ENCODE peak calls at places on chromosomes 13 and 19, in five cellular contexts. U, X, N, T and I are unnamed samples.

GRCh38 chr13:99322297-99323103 is 15.3 kb upstream of the GPR183 start:
- DNase-seq in U (no peak), N (peak; percentile 83), X (no peak), T (peak; percentile 60), I (peak; percentile 27)

GRCh38 chr19:10871711-10872550 is 578 bp downstream of the CARM1 start:
- DNase-seq in T (no peak), N (no peak), X (peak; percentile 72), U (peak; percentile 63), I (no peak)

GRCh38 chr13:102089177-102089576 is 312.7 kb downstream of the FGF14 start:
- DNase-seq in X (no peak), N (peak; percentile 3), T (no peak), U (no peak), I (no peak)

GRCh38 chr13:25406377-25406776 is 34.6 kb downstream of the ATP8A2 start:
- DNase-seq in N (no peak), X (no peak), U (no peak), T (no peak), I (peak; percentile 14)

GRCh38 chr19:1206063-1206732 is 620 bp downstream of the STK11 start:
- DNase-seq in U (no peak), X (no peak), T (no peak), N (no peak), I (no peak)

GRCh38 chr13:33174980-33175379 is 110.6 kb downstream of the STARD13 start:
- DNase-seq in T (no peak), X (no peak), N (peak; percentile 70), U (no peak), I (no peak)

GRCh38 chr13:37647038-37647650 is 48.6 kb upstream of the POSTN start:
- DNase-seq in N (no peak), U (no peak), X (no peak), T (peak; percentile 36), I (no peak)

GRCh38 chr19:49437231-49437630 is 4.1 kb downstream of the SLC17A7 start:
- DNase-seq in T (no peak), N (no peak), U (no peak), X (no peak), I (no peak)

GRCh38 chr13:109747524-109747923 is 38.9 kb downstream of the IRS2 start:
- DNase-seq in N (no peak), T (no peak), U (no peak), X (no peak), I (no peak)

GRCh38 chr19:3065675-3066357 is 3.5 kb upstream of the TLE5 start:
- DNase-seq in U (no peak), T (no peak), X (no peak), N (no peak), I (no peak)

GRCh38 chr13:44884076-44884729 is 105.1 kb downstream of the NUFIP1 start:
- DNase-seq in U (no peak), N (peak; percentile 84), T (peak; percentile 87), X (no peak), I (no peak)

GRCh38 chr19:12907166-12907565 is 11.9 kb downstream of the SYCE2 start:
- DNase-seq in T (no peak), N (no peak), U (no peak), X (no peak), I (no peak)

GRCh38 chr13:21675095-21676007 is 4.5 kb downstream of the FGF9 start:
- DNase-seq in N (no peak), X (peak; percentile 69), T (no peak), U (peak; percentile 56), I (no peak)

GRCh38 chr13:57653229-57653994 is 21.9 kb downstream of the PCDH17 start:
- DNase-seq in X (no peak), T (no peak), U (no peak), N (no peak), I (no peak)

GRCh38 chr13:52348983-52349780 is 56.8 kb downstream of the THSD1 start:
- DNase-seq in U (no peak), T (peak; percentile 52), X (no peak), N (peak; percentile 80), I (peak; percentile 95)

GRCh38 chr13:65553328-65553727 is 1676.8 kb downstream of the PCDH9 start:
- DNase-seq in X (no peak), N (no peak), U (no peak), T (no peak), I (no peak)

GRCh38 chr13:51547425-51548176 is 36.7 kb upstream of the WDFY2 start:
- DNase-seq in X (no peak), U (no peak), N (no peak), T (no peak), I (no peak)

GRCh38 chr19:2443116-2443784 is 13.5 kb downstream of the LMNB2 start:
- DNase-seq in T (no peak), U (no peak), N (no peak), X (no peak), I (no peak)

GRCh38 chr13:20006206-20006605 is 47.7 kb downstream of the ZMYM2 start:
- DNase-seq in U (no peak), X (no peak), N (no peak), T (peak; percentile 31), I (no peak)

GRCh38 chr13:97880298-97880675 is 73.2 kb upstream of the IPO5 start:
- DNase-seq in X (no peak), T (no peak), N (no peak), U (no peak), I (no peak)
- TF ChIP-seq CTCF in X (no peak), T (no peak), N (peak; percentile 18), U (no peak), I (no peak)

DNA sequence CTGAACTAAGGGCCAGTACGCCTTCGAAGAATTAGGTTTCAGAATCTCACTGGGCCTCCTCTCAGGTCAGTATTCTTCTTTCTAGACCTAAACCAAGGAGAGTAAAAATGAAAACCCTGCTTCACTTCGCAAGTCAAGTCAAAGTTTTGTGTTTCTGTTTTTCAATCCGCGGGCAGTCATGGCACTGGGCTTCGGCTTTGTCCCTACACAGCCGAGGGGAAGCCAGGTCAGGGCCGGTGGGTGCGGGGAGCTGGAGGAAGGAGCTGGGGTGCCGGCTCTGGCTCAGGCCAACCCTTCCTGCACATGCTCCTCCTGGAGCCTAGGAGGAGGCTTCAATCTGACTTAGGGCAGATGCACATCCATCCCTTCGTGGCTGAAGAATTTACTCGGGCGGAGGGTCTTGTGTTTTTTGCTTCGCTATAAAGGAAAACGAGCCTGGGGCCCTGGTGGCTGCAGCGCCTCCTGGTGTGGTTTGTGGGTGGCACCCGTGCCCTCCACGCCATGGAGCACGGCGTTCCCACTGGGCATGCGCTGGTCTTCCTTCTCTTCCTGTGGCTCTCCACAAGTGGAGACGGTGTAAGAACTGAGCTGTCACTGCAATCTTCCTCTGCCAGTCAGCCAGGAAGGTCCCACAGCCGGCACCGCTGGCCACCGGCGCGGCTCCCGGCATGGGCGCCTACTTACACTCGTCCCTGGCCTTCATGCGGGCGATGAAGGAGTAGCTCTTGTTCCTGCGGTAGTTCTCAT is 22.5 kb downstream of the C19orf44 start:
- DNase-seq in T (no peak), U (no peak), X (no peak), N (no peak), I (no peak)
- TF ChIP-seq CTCF in T (no peak), U (no peak), X (no peak), N (no peak), I (peak; percentile 17)

GRCh38 chr19:32222594-32222993 is 122.8 kb upstream of the ZNF507 start:
- DNase-seq in X (no peak), U (no peak), N (no peak), T (no peak), I (no peak)

GRCh38 chr19:32227561-32228165 is 117.7 kb upstream of the ZNF507 start:
- DNase-seq in T (no peak), X (no peak), N (no peak), U (no peak), I (no peak)

GRCh38 chr19:32223595-32224370 is 121.6 kb upstream of the ZNF507 start:
- DNase-seq in T (no peak), X (no peak), N (no peak), U (no peak), I (peak; percentile 18)

GRCh38 chr19:32223106-32223505 is 122.3 kb upstream of the ZNF507 start:
- DNase-seq in T (no peak), N (no peak), U (no peak), X (no peak), I (no peak)

DNA sequence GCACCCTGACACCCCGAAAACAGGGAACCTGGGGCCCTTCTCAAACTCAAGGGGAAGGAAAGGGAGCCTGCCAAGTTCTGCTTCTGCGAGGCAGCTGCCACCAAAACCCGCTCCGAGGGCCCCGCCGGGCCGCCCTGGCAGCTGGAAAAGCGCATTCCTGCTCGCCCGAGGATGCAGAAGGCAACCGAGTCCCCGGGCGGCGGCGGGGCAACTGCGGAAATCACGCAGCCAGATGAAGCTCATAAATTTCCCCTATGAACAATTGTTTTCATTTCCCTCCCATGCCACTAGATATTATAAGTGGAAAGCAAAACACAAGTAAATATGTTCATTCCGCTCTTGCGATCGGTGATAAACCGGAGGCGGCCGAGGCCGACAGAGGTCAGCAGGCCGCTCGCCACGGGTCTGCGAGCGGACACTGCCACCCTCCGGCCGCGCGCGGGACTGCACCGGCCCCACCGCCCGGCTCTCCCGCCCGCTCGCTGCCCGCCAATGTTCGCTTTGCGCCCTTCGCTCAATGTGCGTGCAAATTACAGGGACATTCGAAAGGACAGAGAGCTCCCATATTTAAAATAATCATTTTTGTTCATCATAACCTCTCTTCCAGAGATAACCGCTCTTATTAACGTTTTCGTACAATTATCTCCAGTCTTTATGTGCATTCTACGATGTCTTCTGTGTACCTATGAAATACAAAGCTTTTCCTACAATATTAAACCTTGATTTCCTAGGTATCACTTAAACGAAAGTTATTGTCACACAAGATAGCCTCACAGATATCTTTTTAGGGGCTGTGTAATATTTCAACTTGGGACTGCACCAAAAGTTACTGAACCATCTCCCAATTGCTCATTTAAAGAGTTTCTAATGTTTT is 120.8 kb upstream of the ZNF507 start:
- DNase-seq in U (peak; percentile 48), N (peak; percentile 41), T (peak; percentile 44), X (peak; percentile 61), I (peak; percentile 22)
- TF ChIP-seq CTCF in U (peak; percentile 100), N (peak; percentile 57), T (peak; percentile 46), X (peak; percentile 100), I (peak; percentile 96)

GRCh38 chr19:5337886-5338595 is 2.6 kb downstream of the PTPRS start:
- DNase-seq in T (no peak), U (no peak), N (no peak), X (no peak), I (no peak)
- TF ChIP-seq CTCF in T (no peak), U (no peak), N (no peak), X (no peak), I (no peak)

GRCh38 chr19:42132851-42133528 is 744 bp upstream of the POU2F2 start:
- DNase-seq in N (peak; percentile 41), T (no peak), U (peak; percentile 54), X (peak; percentile 67), I (peak; percentile 81)
- TF ChIP-seq CTCF in N (peak; percentile 62), T (peak; percentile 59), U (peak; percentile 97), X (peak; percentile 97), I (peak; percentile 98)

DNA sequence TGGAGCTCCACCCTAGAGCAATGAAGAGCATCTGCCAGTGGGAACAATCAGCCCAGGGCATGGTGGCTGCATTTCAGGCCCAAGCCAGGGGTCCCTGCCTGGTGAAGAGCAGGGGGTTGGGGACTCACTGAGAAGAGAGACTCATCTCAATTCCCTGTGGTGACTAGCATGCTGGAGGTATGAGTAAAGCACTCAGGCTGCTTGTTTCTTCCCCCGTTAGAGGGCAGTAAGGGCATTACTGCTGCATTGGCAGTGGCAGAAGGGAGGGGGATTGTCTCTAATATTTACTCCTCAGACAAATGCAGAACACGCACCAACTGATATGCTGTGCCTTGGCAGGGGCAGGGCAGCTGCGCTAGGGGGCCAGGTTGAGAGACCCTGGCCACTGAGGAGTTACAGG is 329.1 kb downstream of the SLITRK5 start:
- DNase-seq in U (no peak), N (peak; percentile 32), T (no peak), X (no peak), I (peak; percentile 17)
- TF ChIP-seq CTCF in U (no peak), N (peak; percentile 49), T (no peak), X (no peak), I (no peak)